ENCODE peak calls at places on chromosome 2, in four cellular contexts. One of them, this sample, is unnamed.

GRCh38 chr2:191195021-191195420 is 44.2 kb upstream of the STAT4 start:
- DNase-seq in amniotic stem cell: no peak
- DNase-seq in stimulated activated CD4-positive, alpha-beta T cell treated with anti-CD3 and anti-CD28 coated beads, Interleukin-1b, Interleukin-23, amount 100 ng/mL, for 4 hours: no peak
- DNase-seq in naive B cell: no peak
- DNase-seq in this sample: no peak

GRCh38 chr2:219836647-219837177 is 209.3 kb downstream of the SLC4A3 start:
- DNase-seq in amniotic stem cell: no peak
- DNase-seq in stimulated activated CD4-positive, alpha-beta T cell treated with anti-CD3 and anti-CD28 coated beads, Interleukin-1b, Interleukin-23, amount 100 ng/mL, for 4 hours: no peak
- DNase-seq in naive B cell: no peak
- DNase-seq in this sample: no peak

GRCh38 chr2:135820003-135820618 is 16.9 kb downstream of the LCT start:
- DNase-seq in amniotic stem cell: no peak
- DNase-seq in stimulated activated CD4-positive, alpha-beta T cell treated with anti-CD3 and anti-CD28 coated beads, Interleukin-1b, Interleukin-23, amount 100 ng/mL, for 4 hours: peak; percentile 58
- DNase-seq in naive B cell: no peak
- DNase-seq in this sample: peak; percentile 56

GRCh38 chr2:233317544-233317943 is 9.9 kb downstream of the SAG start:
- DNase-seq in amniotic stem cell: no peak
- DNase-seq in stimulated activated CD4-positive, alpha-beta T cell treated with anti-CD3 and anti-CD28 coated beads, Interleukin-1b, Interleukin-23, amount 100 ng/mL, for 4 hours: no peak
- DNase-seq in naive B cell: no peak
- DNase-seq in this sample: no peak

GRCh38 chr2:166651991-166652390 is 157.9 kb upstream of the SCN7A start:
- DNase-seq in amniotic stem cell: no peak
- DNase-seq in stimulated activated CD4-positive, alpha-beta T cell treated with anti-CD3 and anti-CD28 coated beads, Interleukin-1b, Interleukin-23, amount 100 ng/mL, for 4 hours: no peak
- DNase-seq in naive B cell: no peak
- DNase-seq in this sample: no peak

GRCh38 chr2:157874997-157875719 is 972 bp downstream of the ACVR1 start:
- DNase-seq in amniotic stem cell: peak; percentile 64
- DNase-seq in stimulated activated CD4-positive, alpha-beta T cell treated with anti-CD3 and anti-CD28 coated beads, Interleukin-1b, Interleukin-23, amount 100 ng/mL, for 4 hours: no peak
- DNase-seq in naive B cell: no peak
- DNase-seq in this sample: peak; percentile 46

GRCh38 chr2:285506-285905 is 2.4 kb downstream of the ALKAL2 start:
- DNase-seq in amniotic stem cell: no peak
- DNase-seq in stimulated activated CD4-positive, alpha-beta T cell treated with anti-CD3 and anti-CD28 coated beads, Interleukin-1b, Interleukin-23, amount 100 ng/mL, for 4 hours: no peak
- DNase-seq in naive B cell: no peak
- DNase-seq in this sample: peak; percentile 6

GRCh38 chr2:20064421-20064820 is 13.0 kb upstream of the LAPTM4A start:
- DNase-seq in amniotic stem cell: no peak
- DNase-seq in stimulated activated CD4-positive, alpha-beta T cell treated with anti-CD3 and anti-CD28 coated beads, Interleukin-1b, Interleukin-23, amount 100 ng/mL, for 4 hours: no peak
- DNase-seq in naive B cell: no peak
- DNase-seq in this sample: no peak

GRCh38 chr2:20171445-20171977 is 53.4 kb downstream of the SDC1 start:
- DNase-seq in amniotic stem cell: no peak
- DNase-seq in stimulated activated CD4-positive, alpha-beta T cell treated with anti-CD3 and anti-CD28 coated beads, Interleukin-1b, Interleukin-23, amount 100 ng/mL, for 4 hours: no peak
- DNase-seq in naive B cell: no peak
- DNase-seq in this sample: no peak

GRCh38 chr2:1796581-1796930 is 52.2 kb upstream of the PXDN start:
- DNase-seq in amniotic stem cell: no peak
- DNase-seq in stimulated activated CD4-positive, alpha-beta T cell treated with anti-CD3 and anti-CD28 coated beads, Interleukin-1b, Interleukin-23, amount 100 ng/mL, for 4 hours: no peak
- DNase-seq in naive B cell: no peak
- DNase-seq in this sample: no peak

GRCh38 chr2:74833418-74834233 is at the start of gene HK2:
- DNase-seq in amniotic stem cell: peak; percentile 76
- DNase-seq in stimulated activated CD4-positive, alpha-beta T cell treated with anti-CD3 and anti-CD28 coated beads, Interleukin-1b, Interleukin-23, amount 100 ng/mL, for 4 hours: peak; percentile 81
- DNase-seq in naive B cell: peak; percentile 85
- DNase-seq in this sample: peak; percentile 85

GRCh38 chr2:136246086-136246669 is 128.2 kb upstream of the CXCR4 start:
- DNase-seq in amniotic stem cell: no peak
- DNase-seq in stimulated activated CD4-positive, alpha-beta T cell treated with anti-CD3 and anti-CD28 coated beads, Interleukin-1b, Interleukin-23, amount 100 ng/mL, for 4 hours: no peak
- DNase-seq in naive B cell: peak; percentile 55
- DNase-seq in this sample: peak; percentile 68

This sample was measured in SJSA1.